ENCODE peak calls at places on chromosomes 3 and 15, in six cellular contexts. V is naive thymus-derived CD8-positive, alpha-beta T cell; R is GM12892; B is activated CD8-positive, alpha-beta memory T cell treated with anti-CD3 and anti-CD28 coated beads for 1 hour; J is activated gamma-delta T cell treated with Interleukin-2 at 50 U/mL for 16 hours; Z is activated T-cell treated with anti-CD3 and anti-CD28 coated beads for 24 hours. E is an unnamed sample.

GRCh38 chr15:71282086-71282485 is 166.8 kb downstream of the THSD4 start:
- DNase-seq in Z (no peak), B (no peak), R (no peak), J (no peak), V (no peak), E (no peak)

GRCh38 chr3:146256851-146257486 is 6.1 kb upstream of the PLSCR4 start:
- DNase-seq in B (no peak), Z (no peak), J (no peak), V (no peak), R (no peak), E (no peak)

GRCh38 chr3:170953736-170954135 is 45.3 kb upstream of the EIF5A2 start:
- DNase-seq in Z (no peak), B (no peak), J (no peak), R (no peak), V (no peak), E (no peak)

GRCh38 chr3:105686324-105686897 is 182.4 kb downstream of the CBLB start:
- DNase-seq in R (no peak), V (no peak), B (no peak), Z (no peak), J (no peak), E (no peak)

GRCh38 chr15:35690698-35691116 is 144.7 kb upstream of the DPH6 start:
- DNase-seq in R (no peak), B (no peak), V (no peak), Z (no peak), J (no peak), E (no peak)

GRCh38 chr15:25407950-25408349 is 30.9 kb downstream of the UBE3A start:
- DNase-seq in V (no peak), Z (no peak), R (no peak), J (no peak), B (no peak), E (no peak)

GRCh38 chr3:153029350-153029749 is 132.7 kb upstream of the RAP2B start:
- DNase-seq in R (no peak), J (no peak), V (no peak), B (no peak), Z (no peak), E (no peak)

GRCh38 chr3:110473405-110473804 is 598.2 kb upstream of the NECTIN3 start:
- DNase-seq in V (no peak), R (no peak), Z (no peak), B (no peak), J (no peak), E (no peak)

GRCh38 chr3:17979248-17979647 is 236.8 kb upstream of the TBC1D5 start:
- DNase-seq in R (no peak), J (no peak), Z (no peak), V (no peak), B (no peak), E (no peak)

GRCh38 chr15:99447497-99448371 is 118.0 kb upstream of the MEF2A start:
- DNase-seq in R (no peak), V (no peak), Z (no peak), B (no peak), J (no peak), E (no peak)

GRCh38 chr3:36317915-36318314 is 62.4 kb upstream of the STAC start:
- DNase-seq in J (no peak), Z (no peak), R (no peak), V (no peak), B (no peak), E (no peak)

GRCh38 chr3:12910356-12911099 is 69.2 kb upstream of the RPL32 start:
- DNase-seq in V (no peak), R (no peak), Z (no peak), B (no peak), J (no peak), E (no peak)

GRCh38 chr15:65067645-65068416 is at the start of gene RASL12:
- DNase-seq in R (no peak), V (no peak), J (no peak), B (no peak), Z (no peak), E (no peak)

GRCh38 chr15:73355866-73356265 is 12.9 kb downstream of the HCN4 start:
- DNase-seq in Z (no peak), B (no peak), J (no peak), R (no peak), V (no peak), E (no peak)

GRCh38 chr3:25021816-25022215 is 406.2 kb upstream of the RARB start:
- DNase-seq in R (no peak), Z (no peak), V (no peak), J (no peak), B (no peak), E (no peak)

GRCh38 chr3:189204467-189204866 is 32.7 kb downstream of the TPRG1 start:
- DNase-seq in R (no peak), V (no peak), J (no peak), B (no peak), Z (no peak), E (no peak)

GRCh38 chr3:14123308-14124222 is 1.1 kb downstream of the CHCHD4 start:
- DNase-seq in B (no peak), V (no peak), J (no peak), R (no peak), Z (no peak), E (no peak)

GRCh38 chr3:140403559-140403958 is 274.3 kb upstream of the TRIM42 start:
- DNase-seq in B (no peak), V (no peak), J (no peak), Z (no peak), R (no peak), E (no peak)

GRCh38 chr3:143644370-143645089 is 203.7 kb downstream of the SLC9A9 start:
- DNase-seq in J (peak; percentile 7), R (no peak), B (no peak), Z (no peak), V (no peak), E (no peak)

GRCh38 chr15:75107905-75108838 is 84.8 kb downstream of the PPCDC start:
- DNase-seq in J (peak; percentile 69), R (no peak), V (no peak), B (peak; percentile 44), Z (peak; percentile 50), E (no peak)

GRCh38 chr15:41564286-41564959 is 5.4 kb downstream of the TYRO3 start:
- DNase-seq in J (no peak), R (no peak), V (no peak), Z (no peak), B (no peak), E (no peak)

GRCh38 chr15:66129561-66129960 is 124.0 kb downstream of the MEGF11 start:
- DNase-seq in Z (no peak), B (no peak), R (no peak), V (no peak), J (no peak), E (no peak)

GRCh38 chr3:101643861-101644613 is 32.9 kb downstream of the ZBTB11 start:
- DNase-seq in J (peak; percentile 33), R (no peak), V (peak; percentile 39), B (no peak), Z (peak; percentile 45), E (no peak)

GRCh38 chr3:48558446-48559134 is 2.0 kb upstream of the PFKFB4 start:
- DNase-seq in J (no peak), Z (no peak), R (no peak), B (no peak), V (no peak), E (no peak)

GRCh38 chr3:5796541-5796940 is 609.0 kb downstream of the EDEM1 start:
- DNase-seq in R (no peak), Z (no peak), V (no peak), B (no peak), J (no peak), E (no peak)

E was measured in GM18507.